ENCODE peak calls at places on chromosomes 16 and 17, in eight cellular contexts. Y is AG10803; X is NCI-H1105; Q is OCI-LY7; B is H9; O is GF-D8; C is CD8-positive, alpha-beta memory T cell; U is WTC11. N is an unnamed sample.

GRCh38 chr17:30234954-30235353 is 543 bp downstream of the SLC6A4 start:
- DNase-seq in Y (no peak), X (no peak), Q (no peak), B (peak; percentile 32), O (no peak), C (no peak), U (no peak), N (no peak)

GRCh38 chr16:69861276-69862030 is 89.7 kb upstream of the CLEC18A start:
- DNase-seq in Y (peak; percentile 76), X (no peak), Q (no peak), B (no peak), O (no peak), C (no peak), U (no peak), N (no peak)

GRCh38 chr17:5545051-5545987 is 39.0 kb downstream of the NLRP1 start:
- DNase-seq in Y (no peak), X (no peak), Q (no peak), B (no peak), O (no peak), C (no peak), U (no peak), N (no peak)

GRCh38 chr17:68107373-68107772 is 71.8 kb downstream of the KPNA2 start:
- DNase-seq in Y (no peak), X (no peak), Q (no peak), B (no peak), O (no peak), C (no peak), U (no peak), N (no peak)

GRCh38 chr17:32627233-32628008 is 140.6 kb downstream of the CDK5R1 start:
- DNase-seq in Y (peak; percentile 10), X (peak; percentile 92), Q (no peak), B (peak; percentile 90), O (no peak), C (no peak), U (peak; percentile 64), N (no peak)

GRCh38 chr17:15981208-15981607 is 18.3 kb downstream of the ZSWIM7 start:
- DNase-seq in Y (no peak), X (no peak), Q (peak; percentile 10), B (no peak), O (no peak), C (no peak), U (no peak), N (no peak)

GRCh38 chr16:69443809-69444611 is 19.6 kb downstream of the CYB5B start:
- DNase-seq in Y (peak; percentile 49), X (no peak), Q (no peak), B (no peak), O (no peak), C (peak; percentile 36), U (no peak), N (no peak)

GRCh38 chr16:51753382-51753781 is 602.3 kb upstream of the SALL1 start:
- DNase-seq in Y (no peak), X (no peak), Q (no peak), B (no peak), O (no peak), C (no peak), U (no peak), N (no peak)

GRCh38 chr17:60139438-60140285 is 10.1 kb upstream of the CA4 start:
- DNase-seq in Y (peak; percentile 55), X (no peak), Q (no peak), B (peak; percentile 89), O (no peak), C (peak; percentile 61), U (peak; percentile 84), N (peak; percentile 58)

GRCh38 chr17:40564883-40565744 is at the start of gene CCR7:
- DNase-seq in Y (no peak), X (no peak), Q (peak; percentile 75), B (peak; percentile 38), O (no peak), C (peak; percentile 86), U (no peak), N (peak; percentile 85)

GRCh38 chr16:57192720-57193486 is 6.8 kb downstream of the RSPRY1 start:
- DNase-seq in Y (peak; percentile 71), X (no peak), Q (no peak), B (no peak), O (no peak), C (no peak), U (no peak), N (no peak)

GRCh38 chr16:12470311-12471229 is 333.1 kb downstream of the CPPED1 start:
- DNase-seq in Y (no peak), X (peak; percentile 76), Q (no peak), B (no peak), O (no peak), C (no peak), U (no peak), N (no peak)